ENCODE peak calls at places on chromosomes 7 and 10, in five cellular contexts. One of them, this sample, is unnamed.

GRCh38 chr7:30979027-30979426 is 15.3 kb downstream of the GHRHR start:
- DNase-seq in ACHN: no peak
- DNase-seq in OCI-M1: no peak
- DNase-seq in ELR: no peak
- DNase-seq in GOT3: no peak
- DNase-seq in this sample: no peak

GRCh38 chr7:33276729-33277128 is 147.4 kb downstream of the BBS9 start:
- DNase-seq in ELR: no peak
- DNase-seq in ACHN: no peak
- DNase-seq in GOT3: no peak
- DNase-seq in OCI-M1: no peak
- DNase-seq in this sample: no peak

GRCh38 chr7:85750454-85750949 is 563.6 kb upstream of the SEMA3D start:
- DNase-seq in ACHN: peak; percentile 72
- DNase-seq in OCI-M1: peak; percentile 87
- DNase-seq in GOT3: no peak
- DNase-seq in ELR: peak; percentile 51
- DNase-seq in this sample: no peak

GRCh38 chr10:104735036-104735435 is 93.9 kb downstream of the SORCS3 start:
- DNase-seq in ELR: no peak
- DNase-seq in OCI-M1: no peak
- DNase-seq in ACHN: no peak
- DNase-seq in GOT3: no peak
- DNase-seq in this sample: no peak

GRCh38 chr7:135773451-135773850 is 24.8 kb upstream of the FAM180A start:
- DNase-seq in GOT3: no peak
- DNase-seq in ELR: no peak
- DNase-seq in OCI-M1: no peak
- DNase-seq in ACHN: no peak
- DNase-seq in this sample: no peak

GRCh38 chr10:31808258-31809218 is 120.1 kb downstream of the ARHGAP12 start:
- DNase-seq in GOT3: no peak
- DNase-seq in ELR: peak; percentile 67
- DNase-seq in OCI-M1: peak; percentile 87
- DNase-seq in ACHN: peak; percentile 50
- DNase-seq in this sample: no peak

GRCh38 chr7:32048970-32049369 is 21.2 kb downstream of the PDE1C start:
- DNase-seq in OCI-M1: no peak
- DNase-seq in ACHN: no peak
- DNase-seq in ELR: no peak
- DNase-seq in GOT3: no peak
- DNase-seq in this sample: no peak

GRCh38 chr10:30827531-30828120 is 198.1 kb upstream of the LYZL2 start:
- DNase-seq in ACHN: no peak
- DNase-seq in GOT3: no peak
- DNase-seq in ELR: no peak
- DNase-seq in OCI-M1: no peak
- DNase-seq in this sample: no peak

GRCh38 chr10:52779541-52780390 is 7.2 kb upstream of the MBL2 start:
- DNase-seq in OCI-M1: peak; percentile 89
- DNase-seq in GOT3: no peak
- DNase-seq in ACHN: peak; percentile 55
- DNase-seq in ELR: peak; percentile 66
- DNase-seq in this sample: peak; percentile 17

GRCh38 chr7:92119213-92119759 is 15.0 kb downstream of the CYP51A1 start:
- DNase-seq in ACHN: no peak
- DNase-seq in GOT3: no peak
- DNase-seq in OCI-M1: no peak
- DNase-seq in ELR: no peak
- DNase-seq in this sample: no peak

GRCh38 chr7:48691788-48692187 is 232.6 kb upstream of the CDC14C start:
- DNase-seq in GOT3: no peak
- DNase-seq in ACHN: no peak
- DNase-seq in OCI-M1: no peak
- DNase-seq in ELR: no peak
- DNase-seq in this sample: no peak

GRCh38 chr10:33341638-33342037 is 7.2 kb upstream of the NRP1 start:
- DNase-seq in ACHN: no peak
- DNase-seq in ELR: peak; percentile 72
- DNase-seq in OCI-M1: no peak
- DNase-seq in GOT3: no peak
- DNase-seq in this sample: no peak

GRCh38 chr10:17507538-17507937 is 53.1 kb upstream of the ST8SIA6 start:
- DNase-seq in OCI-M1: no peak
- DNase-seq in ACHN: no peak
- DNase-seq in GOT3: no peak
- DNase-seq in ELR: no peak
- DNase-seq in this sample: no peak

GRCh38 chr7:95622001-95622549 is 25.8 kb upstream of the PDK4 start:
- DNase-seq in GOT3: no peak
- DNase-seq in OCI-M1: no peak
- DNase-seq in ACHN: no peak
- DNase-seq in ELR: no peak
- DNase-seq in this sample: no peak

GRCh38 chr10:89332718-89333281 is 5.0 kb downstream of the IFIT3 start:
- DNase-seq in ACHN: peak; percentile 32
- DNase-seq in GOT3: no peak
- DNase-seq in ELR: no peak
- DNase-seq in OCI-M1: peak; percentile 58
- DNase-seq in this sample: no peak

GRCh38 chr10:110758898-110759297 is 112.8 kb upstream of the PDCD4 start:
- DNase-seq in ACHN: peak; percentile 47
- DNase-seq in OCI-M1: no peak
- DNase-seq in GOT3: no peak
- DNase-seq in ELR: peak; percentile 71
- DNase-seq in this sample: no peak

GRCh38 chr7:50853311-50853710 is 70.6 kb upstream of the GRB10 start:
- DNase-seq in ELR: no peak
- DNase-seq in OCI-M1: no peak
- DNase-seq in GOT3: no peak
- DNase-seq in ACHN: no peak
- DNase-seq in this sample: no peak

GRCh38 chr7:15648461-15648961 is 38.0 kb downstream of the MEOX2 start:
- DNase-seq in OCI-M1: no peak
- DNase-seq in ACHN: no peak
- DNase-seq in GOT3: no peak
- DNase-seq in ELR: peak; percentile 8
- DNase-seq in this sample: no peak

GRCh38 chr7:130695840-130696239 is 9.5 kb upstream of the TSGA13 start:
- DNase-seq in OCI-M1: peak; percentile 21
- DNase-seq in GOT3: no peak
- DNase-seq in ELR: peak; percentile 66
- DNase-seq in ACHN: peak; percentile 70
- DNase-seq in this sample: no peak

GRCh38 chr10:133270204-133270603 is 6.5 kb downstream of the ADAM8 start:
- DNase-seq in ELR: no peak
- DNase-seq in OCI-M1: no peak
- DNase-seq in GOT3: no peak
- DNase-seq in ACHN: no peak
- DNase-seq in this sample: no peak

GRCh38 chr10:18421726-18422293 is 229.6 kb downstream of the NSUN6 start:
- DNase-seq in ELR: no peak
- DNase-seq in GOT3: no peak
- DNase-seq in ACHN: no peak
- DNase-seq in OCI-M1: peak; percentile 66
- DNase-seq in this sample: no peak

GRCh38 chr7:138246391-138246790 is 170.1 kb downstream of the AKR1D1 start:
- DNase-seq in GOT3: no peak
- DNase-seq in OCI-M1: no peak
- DNase-seq in ELR: no peak
- DNase-seq in ACHN: no peak
- DNase-seq in this sample: no peak

GRCh38 chr10:133230387-133231195 is 574 bp downstream of the UTF1 start:
- DNase-seq in GOT3: no peak
- DNase-seq in ELR: no peak
- DNase-seq in OCI-M1: no peak
- DNase-seq in ACHN: no peak
- DNase-seq in this sample: no peak

GRCh38 chr7:71896535-71896934 is 515.6 kb downstream of the CALN1 start:
- DNase-seq in GOT3: no peak
- DNase-seq in ELR: no peak
- DNase-seq in ACHN: no peak
- DNase-seq in OCI-M1: no peak
- DNase-seq in this sample: no peak

GRCh38 chr7:142177869-142178268 is 66.4 kb downstream of the MGAM2 start:
- DNase-seq in GOT3: no peak
- DNase-seq in ACHN: no peak
- DNase-seq in OCI-M1: peak; percentile 18
- DNase-seq in ELR: peak; percentile 21
- DNase-seq in this sample: no peak

GRCh38 chr10:86970152-86970886 is 2.0 kb downstream of the ADIRF start:
- DNase-seq in GOT3: peak; percentile 35
- DNase-seq in ACHN: peak; percentile 54
- DNase-seq in OCI-M1: no peak
- DNase-seq in ELR: peak; percentile 85
- DNase-seq in this sample: no peak

GRCh38 chr10:78966844-78967488 is 101.8 kb upstream of the ZMIZ1 start:
- DNase-seq in ACHN: no peak
- DNase-seq in GOT3: no peak
- DNase-seq in ELR: no peak
- DNase-seq in OCI-M1: no peak
- DNase-seq in this sample: no peak

GRCh38 chr10:43220971-43221418 is 45.9 kb downstream of the RASGEF1A start:
- DNase-seq in ELR: no peak
- DNase-seq in GOT3: no peak
- DNase-seq in OCI-M1: no peak
- DNase-seq in ACHN: no peak
- DNase-seq in this sample: no peak

GRCh38 chr10:30378607-30379006 is 29.5 kb upstream of the MTPAP start:
- DNase-seq in ELR: no peak
- DNase-seq in OCI-M1: no peak
- DNase-seq in GOT3: no peak
- DNase-seq in ACHN: no peak
- DNase-seq in this sample: no peak

GRCh38 chr10:13759167-13759566 is 172.4 kb downstream of the PRPF18 start:
- DNase-seq in OCI-M1: no peak
- DNase-seq in ACHN: no peak
- DNase-seq in GOT3: no peak
- DNase-seq in ELR: no peak
- DNase-seq in this sample: no peak

GRCh38 chr10:18793951-18794350 is 134.7 kb downstream of the ARL5B start:
- DNase-seq in ELR: peak; percentile 9
- DNase-seq in OCI-M1: peak; percentile 56
- DNase-seq in ACHN: peak; percentile 27
- DNase-seq in GOT3: no peak
- DNase-seq in this sample: no peak

GRCh38 chr7:107130487-107131220 is 38.1 kb upstream of the HBP1 start:
- DNase-seq in ELR: no peak
- DNase-seq in GOT3: no peak
- DNase-seq in OCI-M1: no peak
- DNase-seq in ACHN: no peak
- DNase-seq in this sample: no peak

GRCh38 chr7:117154721-117155120 is 168.1 kb downstream of the WNT2 start:
- DNase-seq in ELR: no peak
- DNase-seq in ACHN: no peak
- DNase-seq in OCI-M1: no peak
- DNase-seq in GOT3: no peak
- DNase-seq in this sample: no peak

GRCh38 chr7:28067171-28067570 is 113.4 kb downstream of the JAZF1 start:
- DNase-seq in OCI-M1: no peak
- DNase-seq in ACHN: no peak
- DNase-seq in GOT3: no peak
- DNase-seq in ELR: no peak
- DNase-seq in this sample: no peak

GRCh38 chr7:29162577-29162976 is 16.2 kb upstream of the CPVL start:
- DNase-seq in ACHN: no peak
- DNase-seq in GOT3: no peak
- DNase-seq in ELR: no peak
- DNase-seq in OCI-M1: no peak
- DNase-seq in this sample: no peak

GRCh38 chr10:71302874-71303568 is 16.0 kb upstream of the SLC29A3 start:
- DNase-seq in GOT3: no peak
- DNase-seq in ACHN: peak; percentile 71
- DNase-seq in ELR: peak; percentile 73
- DNase-seq in OCI-M1: peak; percentile 84
- DNase-seq in this sample: no peak

GRCh38 chr10:77357611-77358010 is 280.0 kb downstream of the KCNMA1 start:
- DNase-seq in ELR: peak; percentile 85
- DNase-seq in OCI-M1: no peak
- DNase-seq in GOT3: no peak
- DNase-seq in ACHN: peak; percentile 66
- DNase-seq in this sample: no peak

GRCh38 chr10:30562787-30563186 is 66.8 kb downstream of the LYZL2 start:
- DNase-seq in OCI-M1: peak; percentile 21
- DNase-seq in GOT3: no peak
- DNase-seq in ELR: no peak
- DNase-seq in ACHN: no peak
- DNase-seq in this sample: no peak

This sample was measured in stimulated activated CD8-positive, alpha-beta memory T cell treated with anti-CD3 and anti-CD28 coated beads, Interleukin-15, amount 100 ng/mL, for 24 hours.